ENCODE peak calls at places on chromosomes 11 and 22, in four cellular contexts. B is HCT116, D is HepG2, J is stomach. R is an unnamed sample.
A peak's percentile ranks its signal among the peaks of the same experiment; 100 is the strongest.

GRCh38 chr11:128579790-128580504 is 7.4 kb downstream of the ETS1 start:
- DNase-seq in J (no peak), B (no peak), D (no peak), R (no peak)

GRCh38 chr11:16356751-16357365 is 512 bp upstream of the SOX6 start:
- DNase-seq in J (no peak), D (no peak), B (no peak), R (no peak)

GRCh38 chr11:84922212-84922805 is 704.8 kb downstream of the DLG2 start:
- DNase-seq in B (no peak), D (no peak), J (no peak), R (no peak)

GRCh38 chr22:49405590-49405989 is 422.1 kb downstream of the BRD1 start:
- DNase-seq in J (peak; percentile 8), B (no peak), D (no peak), R (no peak)

GRCh38 chr11:85823816-85824215 is 12.9 kb upstream of the SYTL2 start:
- DNase-seq in B (no peak), J (no peak), D (no peak), R (no peak)

GRCh38 chr22:26904483-26904882 is 247.1 kb downstream of the MIAT start:
- DNase-seq in B (no peak), D (no peak), J (no peak), R (no peak)

GRCh38 chr11:132840660-132841059 is 691.6 kb downstream of the OPCML start:
- DNase-seq in B (no peak), D (no peak), J (no peak), R (no peak)

GRCh38 chr11:34495239-34495723 is 18.3 kb downstream of the ELF5 start:
- DNase-seq in B (peak; percentile 86), J (no peak), D (no peak), R (no peak)

GRCh38 chr22:45768490-45768889 is 96.9 kb downstream of the ATXN10 start:
- DNase-seq in B (no peak), J (no peak), D (no peak), R (no peak)

GRCh38 chr22:25358421-25359170 is 139.2 kb downstream of the CRYBB2 start:
- DNase-seq in B (no peak), J (no peak), D (no peak), R (no peak)

GRCh38 chr22:42994917-42995562 is 19.9 kb downstream of the PACSIN2 start:
- DNase-seq in B (no peak), D (peak; percentile 98), J (peak; percentile 79), R (peak; percentile 45)

GRCh38 chr11:133403900-133404299 is 128.4 kb downstream of the OPCML start:
- DNase-seq in J (no peak), D (no peak), B (no peak), R (no peak)

GRCh38 chr11:59614277-59615131 is 1.1 kb downstream of the OSBP start:
- DNase-seq in B (no peak), J (no peak), D (no peak), R (no peak)

GRCh38 chr11:15166204-15166603 is 51.5 kb downstream of the INSC start:
- DNase-seq in J (no peak), D (no peak), B (no peak), R (no peak)

GRCh38 chr11:3156661-3157311 is 8.3 kb downstream of the OSBPL5 start:
- DNase-seq in B (no peak), D (no peak), J (no peak), R (no peak)

GRCh38 chr11:113781682-113782081 is 2.1 kb downstream of the CLDN25 start:
- DNase-seq in D (no peak), B (no peak), J (no peak), R (no peak)

GRCh38 chr11:101617735-101618332 is 34.0 kb upstream of the TRPC6 start:
- DNase-seq in D (no peak), B (no peak), J (no peak), R (no peak)

GRCh38 chr11:12182650-12183511 is 72.5 kb downstream of the MICAL2 start:
- DNase-seq in J (no peak), B (peak; percentile 74), D (peak; percentile 58), R (no peak)

GRCh38 chr22:31891366-31892079 is 52.8 kb upstream of the YWHAH start:
- DNase-seq in D (no peak), B (no peak), J (no peak), R (no peak)

GRCh38 chr11:20443596-20443995 is 56.1 kb downstream of the PRMT3 start:
- DNase-seq in J (no peak), B (peak; percentile 18), D (peak; percentile 5), R (no peak)

GRCh38 chr11:117876341-117877119 is at the start of gene FXYD6:
- DNase-seq in D (no peak), J (no peak), B (no peak), R (no peak)

GRCh38 chr11:418343-419247 is 3.8 kb upstream of the SIGIRR start:
- DNase-seq in D (no peak), J (no peak), B (no peak), R (no peak)

GRCh38 chr22:40654522-40655167 is 18.1 kb upstream of the MRTFA start:
- DNase-seq in J (peak; percentile 64), B (no peak), D (no peak), R (no peak)

GRCh38 chr11:1346669-1347390 is 37.4 kb upstream of the TOLLIP start:
- DNase-seq in B (no peak), J (no peak), D (no peak), R (no peak)

DNA sequence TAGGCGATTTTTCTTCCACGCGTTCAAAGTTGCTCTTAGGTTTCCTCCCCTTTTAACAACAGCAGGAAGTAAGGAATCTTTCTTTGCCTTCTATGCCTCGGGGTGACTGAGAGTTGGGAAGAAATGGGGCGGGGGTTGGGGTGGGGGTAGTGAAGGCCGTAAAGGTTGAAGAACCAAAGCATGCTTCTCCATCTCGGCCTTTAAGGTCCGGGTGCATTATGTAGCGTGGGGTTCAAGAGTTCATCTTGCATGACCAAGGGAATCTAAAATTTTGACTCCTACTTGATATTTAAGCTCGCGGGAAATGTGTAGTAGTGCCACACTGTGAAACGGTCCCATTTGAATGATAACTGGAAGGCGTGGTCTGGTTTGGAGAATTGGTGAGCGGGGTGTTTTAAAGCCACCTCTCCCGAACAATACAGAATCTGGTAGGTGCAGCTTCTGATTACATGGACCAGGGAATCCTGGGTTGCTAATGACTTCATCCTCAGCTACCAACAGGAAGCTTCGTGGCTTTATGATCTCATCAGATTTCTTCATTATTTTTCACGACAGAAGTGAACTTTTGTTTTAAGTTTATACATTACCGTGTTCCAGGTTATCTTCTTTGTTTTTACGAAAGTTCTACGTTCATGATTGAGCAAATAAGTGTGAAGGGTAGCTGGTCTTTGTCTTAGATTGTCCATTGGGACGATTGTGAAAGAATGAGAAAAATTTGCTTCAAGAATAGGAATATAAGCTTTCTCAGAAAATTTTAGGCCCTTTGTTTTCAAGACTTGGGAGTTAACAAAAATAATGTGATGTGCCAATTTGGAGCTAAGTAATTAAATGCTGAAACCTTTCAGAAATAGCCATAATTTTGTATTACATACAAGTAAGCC is 1.6 kb downstream of the QSER1 start:
- DNase-seq in B (peak; percentile 88), J (no peak), D (peak; percentile 81), R (no peak)
- TF ChIP-seq POLR2AphosphoS5 in B (peak; percentile 90), J (no peak), D (peak; percentile 66), R (peak; percentile 30)

GRCh38 chr22:41775338-41775737 is 25.1 kb upstream of the CCDC134 start:
- DNase-seq in B (no peak), J (no peak), D (no peak), R (no peak)

GRCh38 chr22:41776381-41776780 is 24.1 kb upstream of the CCDC134 start:
- DNase-seq in D (no peak), J (no peak), B (no peak), R (no peak)

GRCh38 chr22:41777749-41778395 is 22.6 kb upstream of the CCDC134 start:
- DNase-seq in J (no peak), D (no peak), B (no peak), R (no peak)

GRCh38 chr22:41772645-41773044 is 27.8 kb upstream of the CCDC134 start:
- DNase-seq in D (peak; percentile 25), J (no peak), B (no peak), R (no peak)

DNA sequence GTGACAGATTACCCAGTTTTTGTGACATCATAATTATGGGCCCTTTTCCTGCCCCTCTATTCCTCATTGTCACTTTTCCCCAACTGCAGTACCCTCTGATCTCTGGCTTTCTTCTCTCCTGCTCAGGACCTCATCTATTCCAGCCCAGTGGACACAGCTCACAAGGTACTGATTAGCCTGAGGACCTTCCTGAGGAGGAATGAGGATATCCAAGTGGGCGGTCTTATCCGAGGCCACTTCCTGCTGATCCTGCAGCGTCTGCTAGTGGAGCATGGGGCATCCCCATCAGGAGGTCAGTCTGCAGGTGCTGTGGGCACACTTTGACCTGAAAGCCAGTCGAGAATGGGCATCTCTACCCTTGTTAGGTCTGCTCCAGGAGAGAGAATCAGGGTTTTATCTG is 24.5 kb upstream of the CCDC134 start:
- DNase-seq in B (no peak), J (no peak), D (no peak), R (no peak)
- H3K27ac ChIP-seq in B (no peak overlapping the region), J (no peak overlapping the region), D (no peak overlapping the region), R (no peak overlapping the region)

GRCh38 chr11:44778200-44779100 is 51.7 kb downstream of the TSPAN18 start:
- DNase-seq in D (no peak), J (no peak), B (no peak), R (no peak)

GRCh38 chr11:44782478-44782877 is 55.7 kb downstream of the TSPAN18 start:
- DNase-seq in J (no peak), D (no peak), B (no peak), R (no peak)

GRCh38 chr11:44779736-44780520 is 53.2 kb downstream of the TSPAN18 start:
- DNase-seq in J (no peak), B (no peak), D (no peak), R (no peak)

GRCh38 chr11:44781697-44782096 is 54.9 kb downstream of the TSPAN18 start:
- DNase-seq in D (no peak), J (no peak), B (no peak), R (no peak)

DNA sequence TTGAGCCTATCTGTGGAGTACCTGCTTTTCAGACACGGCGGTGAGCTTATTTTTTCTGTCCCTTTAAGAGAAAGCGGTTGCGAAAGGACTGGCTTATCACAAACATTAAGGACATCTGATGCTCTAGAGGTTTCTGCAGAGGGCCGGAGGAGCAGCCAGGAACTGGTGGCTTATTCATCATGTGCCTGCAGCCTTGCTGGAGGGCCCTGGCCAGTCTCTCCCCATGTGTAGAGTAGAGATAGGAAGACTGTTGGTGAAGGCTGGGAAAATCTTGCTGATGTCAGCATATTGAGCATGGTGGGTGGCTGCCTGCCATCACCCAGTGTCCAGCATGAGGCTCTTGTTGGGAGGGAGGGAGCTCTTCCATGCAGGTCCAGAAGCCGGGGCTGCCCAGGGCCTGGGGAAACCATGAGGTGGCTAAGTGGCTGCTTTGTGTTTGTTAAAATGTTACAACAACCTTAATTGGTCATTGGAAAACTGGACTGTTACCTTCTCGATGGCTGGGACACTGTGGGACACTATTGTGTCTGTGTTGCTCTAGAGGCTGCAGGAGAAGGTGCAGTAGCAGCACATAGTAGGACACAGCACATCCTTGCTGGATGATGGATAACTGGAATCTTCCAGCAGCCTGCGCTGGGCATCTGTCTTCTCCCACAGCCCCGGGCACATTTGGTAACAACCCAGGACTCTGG is 54.3 kb downstream of the TSPAN18 start:
- DNase-seq in B (no peak), J (no peak), D (no peak), R (no peak)
- TF ChIP-seq POLR2AphosphoS5 in B (no peak), J (no peak), D (no peak), R (no peak)

GRCh38 chr22:38697055-38697980 is 3.4 kb downstream of the JOSD1 start:
- DNase-seq in B (no peak), J (peak; percentile 70), D (peak; percentile 64), R (no peak)
- H3K27ac ChIP-seq in B (peak overlapping the region; percentile 66), J (peak overlapping the region; percentile 96), D (peak overlapping the region; percentile 62), R (peak overlapping the region; percentile 17)

DNA sequence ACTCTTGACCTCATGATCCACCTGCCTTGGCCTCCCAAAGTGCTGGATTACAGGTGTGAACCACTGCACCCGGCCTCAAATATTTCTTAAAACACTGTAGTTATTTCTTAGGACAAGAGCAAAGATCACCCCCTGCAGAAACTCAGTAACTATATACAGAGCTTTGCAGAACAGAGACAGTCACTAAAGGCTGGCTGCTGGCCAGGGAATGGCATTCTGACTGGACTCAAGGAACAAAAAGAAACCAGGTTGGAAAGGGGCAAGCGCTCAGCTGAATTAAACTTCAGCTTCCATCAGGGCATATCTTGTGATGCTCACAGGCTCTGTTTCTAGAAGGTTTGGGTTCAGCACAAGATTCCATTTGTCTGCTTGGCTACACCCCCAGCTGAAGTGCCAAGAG is 95.8 kb downstream of the ADAMTS15 start:
- DNase-seq in J (no peak), D (no peak), B (no peak), R (no peak)
- TF ChIP-seq POLR2AphosphoS5 in J (no peak), D (no peak), B (no peak), R (no peak)

R was measured in SK-N-MC.